ENCODE peak calls at places on chromosomes 6 and 20, in four cellular contexts. W, A, H and N are unnamed samples.

GRCh38 chr6:79705456-79705995 is 74.4 kb downstream of the SH3BGRL2 start:
- DNase-seq in W (no peak), A (no peak), H (no peak), N (no peak)

GRCh38 chr6:42988486-42989020 is 4.2 kb downstream of the PPP2R5D start:
- DNase-seq in W (no peak), A (no peak), H (no peak), N (no peak)

GRCh38 chr6:4581468-4582420 is 194.5 kb upstream of the CDYL start:
- DNase-seq in W (no peak), A (no peak), H (no peak), N (peak)

GRCh38 chr6:159444073-159444472 is 249.0 kb downstream of the SOD2 start:
- DNase-seq in W (no peak), H (no peak), A (no peak), N (no peak)

GRCh38 chr20:16476032-16476431 is 97.2 kb downstream of the KIF16B start:
- DNase-seq in H (no peak), W (no peak), A (peak), N (no peak)

GRCh38 chr6:51814418-51814817 is 273.0 kb downstream of the PKHD1 start:
- DNase-seq in A (no peak), W (no peak), H (no peak), N (no peak)

GRCh38 chr6:166166314-166167257 is 1.1 kb downstream of the TBXT start:
- DNase-seq in H (no peak), W (no peak), A (no peak), N (no peak)

GRCh38 chr6:39898625-39899024 is 35.6 kb downstream of the MOCS1 start:
- DNase-seq in A (no peak), W (no peak), H (no peak), N (no peak)

GRCh38 chr6:104527311-104527710 is 332.4 kb downstream of the HACE1 start:
- DNase-seq in A (no peak), W (no peak), H (no peak), N (no peak)

GRCh38 chr6:33116881-33117711 is 41.3 kb downstream of the HLA-DPB1 start:
- DNase-seq in W (no peak), H (no peak), A (no peak), N (no peak)
- H3K4me3 ChIP-seq in W (no peak), H (no peak), A (no peak), N (no peak)

DNA sequence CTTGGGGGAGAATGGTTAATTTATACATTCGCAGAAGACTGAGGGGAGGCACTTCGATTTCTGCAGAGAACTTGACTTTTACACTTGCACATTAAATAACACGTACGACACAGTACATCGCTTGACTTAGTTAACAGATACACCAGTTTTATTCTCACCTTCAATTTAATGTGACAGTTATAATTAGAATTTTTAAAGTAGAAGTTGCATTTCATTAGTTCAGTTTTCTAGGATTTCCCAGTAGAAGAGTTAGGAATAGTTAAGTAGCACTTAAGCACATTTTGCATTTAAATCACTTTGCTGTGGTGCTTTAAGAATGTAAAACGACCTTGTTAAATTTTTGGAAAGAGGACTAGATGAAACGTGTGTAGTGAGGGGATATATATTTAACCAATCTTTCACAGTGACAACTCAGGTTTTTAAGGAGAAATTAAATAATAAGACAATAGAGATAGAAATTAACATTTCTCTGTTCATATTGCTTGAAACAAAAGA is 1.7 kb upstream of the BEND3 start:
- DNase-seq in W (no peak), H (no peak), A (no peak), N (no peak)
- H3K4me3 ChIP-seq in W (no peak), H (peak), A (no peak), N (no peak)

DNA sequence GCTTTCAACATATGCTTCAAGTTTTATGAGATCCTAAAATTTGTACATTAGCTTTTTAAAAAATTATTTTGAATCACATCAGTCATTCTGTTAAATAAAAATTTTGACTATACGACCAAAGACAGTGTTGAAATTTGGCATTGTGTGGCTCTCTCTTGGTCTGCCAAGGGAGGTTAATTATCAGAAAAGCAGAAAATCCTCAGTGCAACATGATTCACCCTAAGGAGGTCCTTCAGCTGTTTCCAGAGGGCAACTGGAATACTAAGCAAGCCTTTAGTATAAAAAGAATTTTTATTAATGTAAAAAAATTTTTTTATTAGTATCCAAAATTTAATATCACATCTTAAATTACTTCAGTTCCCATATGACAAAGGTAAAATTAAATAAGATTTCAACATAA is 23.1 kb upstream of the TMEM244 start:
- DNase-seq in A (no peak), W (no peak), H (no peak), N (no peak)
- H3K4me3 ChIP-seq in A (no peak), W (no peak), H (no peak), N (no peak)

GRCh38 chr6:145569140-145569539 is 166.2 kb downstream of the EPM2A start:
- DNase-seq in W (no peak), A (no peak), H (no peak), N (no peak)
- H3K4me3 ChIP-seq in W (no peak), A (no peak), H (no peak), N (no peak)